ENCODE peak calls at places on chromosome 22, in eight cellular contexts. D is astrocyte of the spinal cord, W is HCT116, B is right lobe of liver, P is dorsolateral prefrontal cortex, I is tibial artery, S is pancreas, Z is A549. V is an unnamed sample.

GRCh38 chr22:47030881-47031627 is 268.6 kb downstream of the TBC1D22A start:
- DNase-seq in W (no peak), S (no peak), P (no peak), I (peak), D (no peak), B (peak), Z (no peak), V (no peak)

GRCh38 chr22:34111210-34111824 is 191.0 kb upstream of the LARGE1 start:
- DNase-seq in W (no peak), B (peak), Z (peak), D (no peak), S (peak), I (peak), P (peak), V (peak)

GRCh38 chr22:32644252-32645100 is 157.0 kb upstream of the TIMP3 start:
- DNase-seq in D (peak), I (peak), W (no peak), P (no peak), Z (no peak), S (peak), B (peak), V (peak)

GRCh38 chr22:28051787-28052356 is 132.8 kb upstream of the PITPNB start:
- DNase-seq in D (peak), I (peak), Z (peak), W (peak), P (peak), B (peak), S (peak), V (peak)

GRCh38 chr22:44444341-44445306 is 53.4 kb downstream of the RTL6 start:
- DNase-seq in B (no peak), I (peak), D (no peak), Z (no peak), W (no peak), P (no peak), S (no peak), V (no peak)

GRCh38 chr22:43270314-43270908 is 72.8 kb downstream of the SCUBE1 start:
- DNase-seq in I (no peak), B (no peak), S (no peak), Z (peak), P (no peak), W (no peak), D (no peak), V (peak)

GRCh38 chr22:45318168-45318557 is 8.4 kb downstream of the FAM118A start:
- DNase-seq in Z (no peak), P (peak), I (peak), D (peak), W (no peak), S (peak), B (peak), V (peak)

GRCh38 chr22:36386351-36386899 is 1.3 kb downstream of the MYH9 start:
- DNase-seq in P (no peak), D (no peak), B (peak), S (no peak), I (no peak), W (no peak), Z (peak), V (no peak)

GRCh38 chr22:42179616-42180015 is 49.0 kb upstream of the CYP2D6 start:
- DNase-seq in P (no peak), D (peak), S (no peak), W (no peak), I (no peak), B (no peak), Z (no peak), V (no peak)

GRCh38 chr22:50247748-50248147 is 2.9 kb upstream of the TUBGCP6 start:
- DNase-seq in D (peak), S (peak), W (peak), P (no peak), I (no peak), Z (peak), B (peak), V (peak)

GRCh38 chr22:41094036-41094435 is 1.6 kb downstream of the EP300 start:
- DNase-seq in Z (peak), P (no peak), S (no peak), B (no peak), W (no peak), D (peak), I (no peak), V (no peak)

GRCh38 chr22:46483353-46483752 is 54.1 kb downstream of the CELSR1 start:
- DNase-seq in W (no peak), I (no peak), S (no peak), D (no peak), Z (no peak), P (no peak), B (no peak), V (no peak)

GRCh38 chr22:26106412-26106811 is 62.9 kb upstream of the SEZ6L start:
- DNase-seq in W (no peak), P (no peak), S (no peak), Z (no peak), I (no peak), B (no peak), D (no peak), V (no peak)

GRCh38 chr22:48807155-48807554 is 1020.5 kb downstream of the BRD1 start:
- DNase-seq in W (no peak), D (no peak), Z (no peak), S (no peak), B (no peak), I (no peak), P (peak), V (no peak)

GRCh38 chr22:42646569-42647525 is 2.3 kb downstream of the CYB5R3 start:
- DNase-seq in D (no peak), S (peak), Z (no peak), B (peak), W (no peak), I (no peak), P (no peak), V (no peak)

GRCh38 chr22:38569181-38569971 is 607 bp downstream of the DMC1 start:
- DNase-seq in B (peak), S (peak), W (no peak), D (no peak), I (no peak), P (no peak), Z (no peak), V (peak)

GRCh38 chr22:48870436-48870835 is 957.2 kb downstream of the BRD1 start:
- DNase-seq in Z (no peak), W (no peak), B (no peak), I (peak), P (no peak), D (no peak), S (no peak), V (no peak)

GRCh38 chr22:46336119-46337078 is 885 bp downstream of the TRMU start:
- DNase-seq in W (no peak), B (peak), P (peak), I (no peak), D (no peak), S (peak), Z (no peak), V (peak)

GRCh38 chr22:28817919-28818859 is 17.8 kb upstream of the XBP1 start:
- DNase-seq in I (no peak), S (peak), D (no peak), B (peak), W (no peak), P (no peak), Z (no peak), V (no peak)

GRCh38 chr22:25148149-25148691 is 51.4 kb upstream of the CRYBB3 start:
- DNase-seq in I (no peak), B (peak), D (no peak), W (no peak), Z (no peak), P (no peak), S (peak), V (peak)

GRCh38 chr22:17921871-17922821 is 102.2 kb downstream of the MICAL3 start:
- DNase-seq in I (no peak), W (no peak), S (no peak), D (no peak), Z (no peak), P (no peak), B (peak), V (no peak)

GRCh38 chr22:31097941-31098632 is 9.3 kb downstream of the SELENOM start:
- DNase-seq in S (no peak), I (no peak), B (no peak), Z (no peak), P (no peak), D (no peak), W (no peak), V (no peak)

GRCh38 chr22:31096637-31097274 is 10.6 kb downstream of the SELENOM start:
- DNase-seq in D (no peak), Z (no peak), P (no peak), W (no peak), S (no peak), I (no peak), B (no peak), V (no peak)

GRCh38 chr22:31093956-31094622 is 13.0 kb downstream of the SMTN start:
- DNase-seq in B (no peak), Z (no peak), D (no peak), W (no peak), P (no peak), I (no peak), S (peak), V (no peak)

GRCh38 chr22:31094741-31095140 is 12.6 kb downstream of the SELENOM start:
- DNase-seq in B (no peak), D (no peak), W (no peak), P (no peak), S (no peak), I (no peak), Z (no peak), V (no peak)

DNA sequence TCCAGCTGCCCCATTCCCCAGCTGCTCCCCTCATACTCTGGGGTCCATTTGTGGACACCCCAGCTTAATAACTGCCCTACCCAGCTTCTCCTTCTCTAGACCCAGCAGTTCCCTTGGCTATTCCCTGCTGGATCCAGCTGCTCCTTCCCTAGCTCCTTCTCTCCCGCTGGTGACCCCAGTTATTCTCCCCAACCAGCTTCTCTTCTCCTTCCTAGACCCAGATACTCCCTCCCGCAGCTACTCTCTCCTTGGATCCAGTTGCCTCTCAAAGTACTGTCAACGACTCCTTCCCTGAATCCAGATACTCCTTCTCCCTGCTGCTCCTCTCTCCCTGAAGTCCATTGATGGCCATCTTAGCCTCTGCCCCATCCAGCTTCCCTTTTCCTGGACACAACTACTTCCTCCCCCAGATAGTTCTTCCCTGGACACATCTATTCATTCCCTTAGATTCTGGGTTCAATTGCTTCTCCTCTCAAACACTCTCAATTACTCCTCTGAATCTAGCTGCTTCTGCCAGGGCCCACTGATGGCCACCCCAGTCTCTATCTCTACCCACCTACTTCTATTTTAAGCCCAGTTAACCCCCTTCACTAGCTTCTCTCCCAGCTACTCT is 11.6 kb downstream of the SELENOM start:
- DNase-seq in S (no peak), I (no peak), D (no peak), W (no peak), B (no peak), P (no peak), Z (no peak), V (no peak)
- TF ChIP-seq CTCF in S (no peak), I (no peak), D (no peak), W (no peak), B (no peak), P (no peak), Z (no peak), V (no peak)

DNA sequence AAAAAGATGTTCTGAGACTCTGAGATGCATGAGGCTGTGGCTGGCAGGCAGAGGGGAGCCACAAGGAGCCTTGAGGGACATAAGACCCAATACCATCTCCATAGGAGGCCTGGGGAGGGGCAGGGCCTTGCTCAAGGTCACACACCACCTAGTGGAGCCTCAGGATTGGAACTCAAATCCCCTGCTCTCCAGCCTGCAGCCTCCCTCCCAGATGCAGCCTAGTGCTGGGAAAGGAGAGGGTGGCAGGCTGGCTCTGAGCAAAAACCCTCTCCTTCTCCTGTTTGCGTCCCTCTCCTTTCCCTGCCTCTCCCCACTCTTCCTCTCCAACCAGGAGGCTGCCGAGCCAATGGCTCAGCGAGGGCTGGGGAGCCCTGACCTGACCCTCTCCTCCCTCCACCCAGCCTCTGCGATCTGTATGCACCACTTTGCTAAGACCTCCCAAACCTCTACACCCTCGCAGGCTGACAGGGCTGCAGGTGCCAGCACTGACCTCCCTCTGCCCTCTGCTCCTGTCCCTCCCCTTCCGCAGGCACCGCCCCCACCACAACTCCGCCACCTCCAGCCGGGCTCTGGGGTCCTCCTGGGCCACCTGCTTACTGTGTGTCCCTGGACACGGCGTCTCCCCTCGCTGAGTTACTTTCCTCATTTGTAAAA is 14.7 kb downstream of the IGLL1 start:
- DNase-seq in W (peak), S (no peak), P (no peak), I (no peak), D (no peak), B (peak), Z (peak), V (no peak)
- TF ChIP-seq CTCF in W (no peak), S (no peak), P (no peak), I (no peak), D (peak), B (no peak), Z (no peak), V (no peak)

GRCh38 chr22:19840955-19841640 is 13.6 kb downstream of the GNB1L start:
- DNase-seq in Z (no peak), I (no peak), W (no peak), S (no peak), P (no peak), B (no peak), D (no peak), V (no peak)

GRCh38 chr22:19842386-19843106 is 12.1 kb downstream of the GNB1L start:
- DNase-seq in S (no peak), P (no peak), I (no peak), Z (no peak), B (no peak), W (no peak), D (no peak), V (no peak)

GRCh38 chr22:19840059-19840458 is 14.6 kb downstream of the GNB1L start:
- DNase-seq in B (no peak), D (no peak), Z (no peak), I (no peak), S (no peak), W (no peak), P (no peak), V (no peak)

GRCh38 chr22:19843107-19843856 is 11.4 kb downstream of the GNB1L start:
- DNase-seq in S (no peak), D (no peak), I (no peak), W (no peak), Z (no peak), B (no peak), P (no peak), V (no peak)

DNA sequence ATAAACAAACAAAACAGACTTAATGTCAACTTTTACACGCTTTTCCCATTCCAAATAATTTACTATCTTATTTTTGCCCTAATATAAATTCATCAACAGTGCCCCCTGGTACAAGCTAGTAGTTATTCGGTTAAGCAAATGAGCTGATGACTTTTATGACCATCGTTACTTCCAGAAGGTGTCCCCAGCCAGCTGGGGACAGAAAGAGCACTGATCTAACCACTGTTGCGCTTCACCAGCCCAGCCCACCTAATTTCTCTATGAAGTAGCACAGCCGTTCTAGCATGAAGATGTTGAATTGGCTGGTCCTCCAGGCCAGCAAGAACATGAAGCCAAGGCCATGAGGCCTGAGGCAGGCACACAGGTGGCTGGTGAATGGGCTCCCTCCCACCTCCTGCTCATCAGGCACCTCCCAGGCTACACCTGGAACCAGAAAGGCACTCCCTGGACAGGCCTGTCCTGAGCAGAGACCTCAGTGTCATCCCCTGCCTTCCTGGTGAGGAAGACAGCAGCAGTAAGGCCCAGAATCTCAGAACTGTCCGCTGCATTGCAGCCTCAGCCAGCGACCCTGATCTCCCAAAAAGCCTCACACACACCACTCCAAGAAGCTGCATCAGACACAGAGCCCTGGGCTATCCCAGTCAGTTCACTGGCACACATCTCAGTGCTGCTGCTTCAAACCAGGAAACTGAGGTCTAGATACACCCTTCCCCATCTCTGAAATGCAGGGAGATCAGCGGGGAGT is 12.9 kb downstream of the GNB1L start:
- DNase-seq in D (no peak), Z (no peak), S (no peak), P (no peak), W (no peak), B (no peak), I (no peak), V (no peak)
- TF ChIP-seq CTCF in D (no peak), Z (no peak), S (no peak), P (no peak), W (peak), B (no peak), I (no peak), V (no peak)

GRCh38 chr22:30667486-30668305 is at the start of gene DUSP18:
- DNase-seq in W (peak), S (peak), Z (peak), P (peak), D (peak), I (peak), B (peak), V (peak)
- TF ChIP-seq CTCF in W (no peak), S (no peak), Z (no peak), P (peak), D (peak), I (peak), B (no peak), V (peak)